ENCODE peak calls at places on chromosomes 13 and 19, in eight cellular contexts. T is left ventricle myocardium inferior, X is left lung, L is IMR-90, A is HCT116, P is cardiac muscle cell, Z is thoracic aorta, R is heart right ventricle. D is an unnamed sample.

GRCh38 chr19:17966115-17966455 is 822 bp upstream of the KCNN1 start:
- DNase-seq in P (no peak), L (no peak), X (no peak), A (no peak), T (no peak), Z (no peak), R (no peak), D (no peak)

GRCh38 chr13:98581971-98582702 is 5.2 kb upstream of the STK24 start:
- DNase-seq in P (peak; percentile 84), R (no peak), X (no peak), Z (no peak), L (peak; percentile 85), A (no peak), T (no peak), D (no peak)

GRCh38 chr19:58067240-58067912 is 8.3 kb downstream of the ZNF135 start:
- DNase-seq in T (no peak), Z (no peak), A (no peak), X (no peak), R (no peak), P (no peak), L (no peak), D (no peak)

GRCh38 chr13:77230560-77230959 is 96.3 kb downstream of the MYCBP2 start:
- DNase-seq in R (no peak), L (no peak), Z (no peak), T (no peak), A (no peak), P (no peak), X (no peak), D (no peak)

GRCh38 chr13:20404488-20405222 is 121.0 kb downstream of the CRYL1 start:
- DNase-seq in P (no peak), R (no peak), Z (no peak), X (no peak), L (no peak), T (no peak), A (no peak), D (no peak)

GRCh38 chr13:20715340-20715732 is 11.8 kb downstream of the IL17D start:
- DNase-seq in X (no peak), P (no peak), L (no peak), R (no peak), T (no peak), A (no peak), Z (no peak), D (no peak)

GRCh38 chr13:29993716-29994488 is 143.5 kb upstream of the UBL3 start:
- DNase-seq in T (no peak), A (no peak), L (peak; percentile 90), X (no peak), P (peak; percentile 7), R (no peak), Z (no peak), D (no peak)

GRCh38 chr13:100235311-100235901 is 146.5 kb downstream of the PCCA start:
- DNase-seq in T (no peak), Z (no peak), P (peak; percentile 44), X (no peak), R (no peak), L (peak; percentile 63), A (peak; percentile 45), D (no peak)

GRCh38 chr13:102847272-102848234 is 1.7 kb downstream of the ERCC5 start:
- DNase-seq in X (no peak), L (peak; percentile 54), Z (no peak), A (peak; percentile 19), R (no peak), T (no peak), P (peak; percentile 35), D (no peak)

GRCh38 chr13:29511980-29512379 is 83.5 kb downstream of the SLC7A1 start:
- DNase-seq in X (no peak), P (no peak), A (no peak), T (no peak), Z (no peak), L (peak; percentile 56), R (no peak), D (peak; percentile 78)

GRCh38 chr13:110363009-110363408 is 55.9 kb downstream of the COL4A2 start:
- DNase-seq in T (no peak), P (no peak), X (no peak), L (no peak), R (no peak), A (peak; percentile 8), Z (no peak), D (peak; percentile 55)

GRCh38 chr13:29593605-29594297 is 1.7 kb downstream of the SLC7A1 start:
- DNase-seq in L (no peak), A (no peak), Z (no peak), T (no peak), R (no peak), P (no peak), X (no peak), D (no peak)

GRCh38 chr13:41470187-41470586 is 12.8 kb downstream of the RGCC start:
- DNase-seq in A (no peak), R (no peak), Z (no peak), X (no peak), L (no peak), T (no peak), P (no peak), D (no peak)

GRCh38 chr13:113605461-113605860 is 20.9 kb downstream of the TFDP1 start:
- DNase-seq in X (no peak), L (no peak), A (no peak), P (no peak), T (no peak), Z (no peak), R (no peak), D (no peak)

GRCh38 chr13:73849292-73849691 is 284.9 kb downstream of the KLF12 start:
- DNase-seq in T (no peak), Z (no peak), A (peak; percentile 26), L (peak; percentile 52), P (no peak), X (no peak), R (no peak), D (no peak)

GRCh38 chr13:95191821-95192220 is 109.4 kb downstream of the ABCC4 start:
- DNase-seq in T (peak; percentile 71), R (peak; percentile 79), Z (no peak), X (peak; percentile 91), L (peak; percentile 74), A (peak; percentile 45), P (peak; percentile 85), D (peak; percentile 62)

GRCh38 chr13:28953714-28954113 is 133.6 kb downstream of the MTUS2 start:
- DNase-seq in A (no peak), P (no peak), L (no peak), R (no peak), Z (no peak), T (no peak), X (no peak), D (no peak)

GRCh38 chr19:23526302-23526701 is 131.0 kb upstream of the ZNF91 start:
- DNase-seq in A (no peak), P (no peak), Z (no peak), T (no peak), R (no peak), L (no peak), X (no peak), D (no peak)

GRCh38 chr19:23522431-23522830 is 127.2 kb upstream of the ZNF91 start:
- DNase-seq in Z (no peak), P (no peak), A (no peak), X (no peak), R (no peak), T (no peak), L (no peak), D (no peak)

GRCh38 chr19:23521471-23521870 is 126.2 kb upstream of the ZNF91 start:
- DNase-seq in A (no peak), X (no peak), P (no peak), R (no peak), Z (no peak), T (no peak), L (no peak), D (no peak)

GRCh38 chr19:23525265-23525862 is 130.1 kb upstream of the ZNF91 start:
- DNase-seq in R (no peak), Z (no peak), T (no peak), A (no peak), X (no peak), L (no peak), P (no peak), D (no peak)

DNA sequence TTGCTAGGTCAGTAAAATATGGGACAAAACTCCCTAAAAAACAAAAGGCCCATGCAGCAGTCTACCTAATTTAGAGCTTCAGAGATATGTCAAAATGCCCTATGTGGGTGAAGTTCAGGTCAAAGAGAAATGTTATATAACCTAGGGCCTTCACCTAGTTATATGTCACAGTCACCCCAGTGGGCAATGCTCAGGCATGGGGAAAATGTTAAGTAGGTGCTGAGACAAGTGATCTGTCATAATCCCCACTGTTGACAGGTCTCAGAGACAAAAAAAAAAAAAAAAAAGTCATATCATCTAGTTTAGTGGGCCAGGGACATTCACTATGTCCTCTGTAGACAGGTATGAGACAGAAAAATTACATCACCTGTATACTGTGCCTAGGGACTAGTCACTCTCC is 128.6 kb upstream of the ZNF91 start:
- DNase-seq in T (no peak), X (no peak), P (no peak), Z (no peak), R (no peak), L (no peak), A (no peak), D (no peak)
- H3K27ac ChIP-seq in T (peak overlapping the region; percentile 62), X (no peak overlapping the region), P (no peak overlapping the region), Z (no peak overlapping the region), R (no peak overlapping the region), L (no peak overlapping the region), A (no peak overlapping the region), D (no peak overlapping the region)

GRCh38 chr19:47109541-47110375 is 3.8 kb downstream of the ZC3H4 start:
- DNase-seq in L (peak; percentile 49), Z (no peak), T (no peak), X (peak; percentile 13), P (no peak), A (no peak), R (no peak), D (no peak)

GRCh38 chr19:47107201-47107952 is 6.2 kb downstream of the ZC3H4 start:
- DNase-seq in T (no peak), L (peak; percentile 45), P (no peak), A (no peak), X (no peak), R (no peak), Z (no peak), D (no peak)

GRCh38 chr19:47110521-47111080 is 3.0 kb downstream of the ZC3H4 start:
- DNase-seq in X (peak; percentile 60), A (no peak), T (no peak), P (no peak), Z (no peak), R (no peak), L (no peak), D (no peak)

GRCh38 chr19:47107953-47108746 is 5.4 kb downstream of the ZC3H4 start:
- DNase-seq in T (no peak), X (no peak), Z (no peak), R (no peak), A (no peak), L (peak; percentile 29), P (no peak), D (no peak)

GRCh38 chr19:47109177-47109540 is 4.4 kb downstream of the ZC3H4 start:
- DNase-seq in T (no peak), A (no peak), L (no peak), X (no peak), R (no peak), Z (no peak), P (no peak), D (no peak)
- H3K4me1 ChIP-seq in T (peaks cover 88% of the 10 kb centered on the region), A (peaks cover 14% of the 10 kb centered on the region), L (peaks cover 25% of the 10 kb centered on the region), X (peaks cover 22% of the 10 kb centered on the region), R (peaks cover 65% of the 10 kb centered on the region), Z (peaks cover 48% of the 10 kb centered on the region), P (peaks cover 33% of the 10 kb centered on the region), D (peaks cover 56% of the 10 kb centered on the region)

GRCh38 chr19:42283248-42284065 is 14.4 kb downstream of the CIC start:
- DNase-seq in P (peak; percentile 97), A (peak; percentile 69), T (peak; percentile 98), L (peak; percentile 87), R (peak; percentile 98), X (peak; percentile 97), Z (peak; percentile 87), D (peak; percentile 96)
- TF ChIP-seq CTCF in P (no peak), A (no peak), T (no peak), L (no peak), R (peak; percentile 17), X (no peak), Z (no peak), D (no peak)

GRCh38 chr19:1447944-1448343 is 2.0 kb upstream of the APC2 start:
- DNase-seq in L (no peak), X (no peak), A (no peak), T (no peak), Z (no peak), R (no peak), P (no peak), D (no peak)
- H3K27ac ChIP-seq in L (no peak overlapping the region), X (no peak overlapping the region), A (no peak overlapping the region), T (no peak overlapping the region), Z (no peak overlapping the region), R (no peak overlapping the region), P (no peak overlapping the region), D (no peak overlapping the region)

D was measured in tibial artery.